ENCODE peak calls at places on chromosomes 16 and 17, in eight cellular contexts. X is ovary; Z is CD8-positive, alpha-beta memory T cell; T is transverse colon; M is left ventricle myocardium inferior; G is effector memory CD4-positive, alpha-beta T cell; I is mesendoderm; O is thoracic aorta. U is an unnamed sample. For H3K4me1, the result is how much of the 10 kb centered on the place peaks cover.

GRCh38 chr17:76072149-76072858 is at the start of gene SRP68:
- DNase-seq in X (peak), Z (peak), T (peak), M (peak), O (peak), G (peak), I (peak), U (no peak)

GRCh38 chr17:77210946-77211541 is 70.3 kb downstream of the SEC14L1 start:
- DNase-seq in M (no peak), T (no peak), X (no peak), Z (no peak), I (no peak), G (no peak), O (no peak), U (no peak)

GRCh38 chr17:10295728-10296343 is 77.0 kb downstream of the MYH13 start:
- DNase-seq in Z (no peak), G (no peak), X (peak), I (peak), O (no peak), T (peak), M (peak), U (peak)

GRCh38 chr17:75843577-75844529 is at the start of gene UNC13D:
- DNase-seq in X (no peak), I (no peak), Z (peak), M (no peak), O (no peak), T (peak), G (peak), U (no peak)

GRCh38 chr17:78973196-78973595 is 6.5 kb downstream of the LGALS3BP start:
- DNase-seq in G (no peak), T (no peak), Z (no peak), I (peak), O (no peak), M (no peak), X (no peak), U (no peak)

GRCh38 chr16:89308391-89309333 is 91.2 kb downstream of the ZNF778 start:
- DNase-seq in G (no peak), M (peak), O (no peak), T (no peak), Z (peak), X (no peak), I (peak), U (no peak)

GRCh38 chr16:30786115-30786935 is 680 bp downstream of the ZNF629 start:
- DNase-seq in I (peak), G (no peak), X (peak), Z (no peak), O (no peak), T (peak), M (no peak), U (no peak)

GRCh38 chr16:30741461-30741914 is 6.7 kb upstream of the PHKG2 start:
- DNase-seq in T (peak), Z (no peak), M (no peak), X (peak), O (no peak), I (peak), G (no peak), U (no peak)

GRCh38 chr17:83028851-83029250 is 50.6 kb upstream of the METRNL start:
- DNase-seq in G (no peak), O (no peak), T (no peak), I (no peak), Z (no peak), X (peak), M (no peak), U (no peak)

GRCh38 chr16:14627088-14627487 is 3.0 kb downstream of the PARN start:
- DNase-seq in Z (no peak), G (no peak), O (no peak), T (no peak), I (no peak), M (no peak), X (no peak), U (no peak)

GRCh38 chr16:57564571-57565270 is 22.3 kb downstream of the ADGRG5 start:
- DNase-seq in M (no peak), Z (no peak), I (peak), G (no peak), O (no peak), X (no peak), T (no peak), U (no peak)

GRCh38 chr17:75941442-75941819 is 589 bp upstream of the FBF1 start:
- DNase-seq in I (no peak), G (no peak), T (no peak), Z (no peak), X (peak), O (no peak), M (no peak), U (no peak)

GRCh38 chr16:89764711-89765201 is 43.4 kb downstream of the ZNF276 start:
- DNase-seq in Z (no peak), I (no peak), T (peak), M (no peak), O (peak), G (no peak), X (no peak), U (no peak)

GRCh38 chr17:2214047-2214717 is 89.4 kb downstream of the SMG6 start:
- DNase-seq in I (peak), T (peak), M (peak), O (peak), Z (no peak), G (no peak), X (peak), U (no peak)

GRCh38 chr16:89122322-89122831 is 28.7 kb downstream of the ACSF3 start:
- DNase-seq in T (peak), M (no peak), Z (peak), O (no peak), I (no peak), G (peak), X (peak), U (no peak)

GRCh38 chr17:81424613-81425017 is 29.4 kb downstream of the BAHCC1 start:
- DNase-seq in X (no peak), Z (no peak), I (no peak), M (no peak), G (no peak), O (no peak), T (no peak), U (no peak)

GRCh38 chr17:77045441-77046041 is 95.2 kb upstream of the SEC14L1 start:
- DNase-seq in G (no peak), O (no peak), X (no peak), Z (no peak), T (no peak), M (no peak), I (no peak), U (no peak)

GRCh38 chr16:21130811-21131210 is 19.8 kb downstream of the DNAH3 start:
- DNase-seq in O (no peak), Z (no peak), M (no peak), X (no peak), T (no peak), I (no peak), G (no peak), U (no peak)

DNA sequence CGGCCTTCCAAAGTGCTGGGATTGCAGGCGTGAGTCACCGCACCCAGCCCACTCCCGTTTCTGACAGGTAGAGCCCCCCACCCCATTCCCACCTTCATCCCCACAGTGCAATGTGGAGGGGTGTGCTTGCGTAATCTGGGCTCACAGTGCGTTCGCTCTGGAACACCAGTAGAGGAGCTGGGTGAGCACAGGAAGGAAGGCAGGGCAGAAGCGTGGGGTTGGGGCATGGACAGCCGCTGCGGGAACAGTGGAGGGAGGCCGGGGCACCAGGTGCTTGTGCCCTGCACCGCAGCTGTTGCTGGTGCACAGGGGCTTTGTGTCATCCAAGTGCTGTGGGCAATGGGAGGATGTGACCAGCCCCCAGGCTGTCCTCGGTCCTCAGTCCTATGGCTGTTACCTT is 24.7 kb downstream of the KDM8 start:
- DNase-seq in Z (no peak), X (no peak), O (no peak), T (no peak), G (no peak), M (no peak), I (no peak), U (no peak)
- H3K4me1 ChIP-seq in Z (under half), X (under half), O (under half), T (under half), G (under half), M (under half), I (under half), U (under half)

GRCh38 chr17:66720567-66720966 is 114.3 kb upstream of the CACNG5 start:
- DNase-seq in I (no peak), G (no peak), X (no peak), T (no peak), O (no peak), Z (no peak), M (no peak), U (no peak)
- H3K27ac ChIP-seq in I (no peak), G (no peak), X (no peak), T (no peak), O (no peak), Z (no peak), M (no peak), U (no peak)

GRCh38 chr17:45125509-45125908 is 6.8 kb downstream of the PLCD3 start:
- DNase-seq in T (no peak), O (no peak), G (no peak), Z (no peak), M (no peak), I (no peak), X (no peak), U (no peak)
- H3K4me1 ChIP-seq in T (half or more), O (half or more), G (under half), Z (under half), M (half or more), I (under half), X (under half), U (under half)

GRCh38 chr16:2205967-2206313 is 686 bp downstream of the MLST8 start:
- DNase-seq in T (no peak), G (no peak), I (no peak), Z (no peak), O (no peak), X (peak), M (no peak), U (no peak)
- H3K27ac ChIP-seq in T (peak), G (peak), I (peak), Z (peak), O (peak), X (peak), M (peak), U (no peak)

GRCh38 chr16:27313422-27314160 is at the start of gene IL4R:
- DNase-seq in G (peak), I (peak), M (peak), Z (peak), T (peak), X (peak), O (peak), U (no peak)
- H3K4me1 ChIP-seq in G (under half), I (under half), M (half or more), Z (under half), T (under half), X (under half), O (under half), U (under half)

GRCh38 chr17:17018612-17019429 is 23.4 kb upstream of the MPRIP start:
- DNase-seq in X (peak), Z (no peak), T (peak), I (no peak), M (peak), O (no peak), G (no peak), U (no peak)
- H3K27ac ChIP-seq in X (no peak), Z (no peak), T (no peak), I (no peak), M (no peak), O (no peak), G (no peak), U (no peak)